ENCODE peak calls at places on chromosomes 2 and 18, in seven cellular contexts. One of them, this sample, is unnamed.
A peak's percentile ranks its signal among the peaks of the same experiment; 100 is the strongest.

GRCh38 chr2:240893363-240893828 is 2.6 kb downstream of the MAB21L4 start:
- DNase-seq in HCT116: peak; percentile 28
- DNase-seq in psoas muscle: no peak
- DNase-seq in A549: no peak
- DNase-seq in hepatocyte: peak; percentile 91
- DNase-seq in heart left ventricle: no peak
- DNase-seq in sigmoid colon: no peak
- DNase-seq in this sample: peak; percentile 37

GRCh38 chr2:7015007-7015950 is 98.1 kb downstream of the RNF144A start:
- DNase-seq in sigmoid colon: no peak
- DNase-seq in HCT116: no peak
- DNase-seq in psoas muscle: no peak
- DNase-seq in hepatocyte: no peak
- DNase-seq in heart left ventricle: no peak
- DNase-seq in A549: no peak
- DNase-seq in this sample: no peak

GRCh38 chr2:217279571-217279970 is 419.7 kb upstream of the TNP1 start:
- DNase-seq in A549: no peak
- DNase-seq in hepatocyte: peak; percentile 12
- DNase-seq in heart left ventricle: peak; percentile 34
- DNase-seq in sigmoid colon: no peak
- DNase-seq in psoas muscle: no peak
- DNase-seq in HCT116: no peak
- DNase-seq in this sample: no peak

GRCh38 chr2:204881519-204882111 is 336.3 kb downstream of the PARD3B start:
- DNase-seq in HCT116: no peak
- DNase-seq in sigmoid colon: no peak
- DNase-seq in psoas muscle: no peak
- DNase-seq in heart left ventricle: no peak
- DNase-seq in A549: no peak
- DNase-seq in hepatocyte: no peak
- DNase-seq in this sample: no peak

GRCh38 chr18:47721876-47722275 is 208.6 kb downstream of the SMAD2 start:
- DNase-seq in sigmoid colon: peak; percentile 34
- DNase-seq in HCT116: no peak
- DNase-seq in heart left ventricle: no peak
- DNase-seq in hepatocyte: no peak
- DNase-seq in psoas muscle: no peak
- DNase-seq in A549: no peak
- DNase-seq in this sample: no peak

GRCh38 chr2:200091126-200091525 is 135.7 kb downstream of the MAIP1 start:
- DNase-seq in HCT116: no peak
- DNase-seq in psoas muscle: no peak
- DNase-seq in A549: no peak
- DNase-seq in sigmoid colon: no peak
- DNase-seq in hepatocyte: no peak
- DNase-seq in heart left ventricle: no peak
- DNase-seq in this sample: no peak

GRCh38 chr18:79770826-79771225 is 26.9 kb upstream of the KCNG2 start:
- DNase-seq in psoas muscle: no peak
- DNase-seq in sigmoid colon: peak; percentile 62
- DNase-seq in A549: no peak
- DNase-seq in heart left ventricle: no peak
- DNase-seq in HCT116: no peak
- DNase-seq in hepatocyte: no peak
- DNase-seq in this sample: no peak

GRCh38 chr2:38074775-38075435 is 1.0 kb downstream of the CYP1B1 start:
- DNase-seq in HCT116: no peak
- DNase-seq in sigmoid colon: no peak
- DNase-seq in heart left ventricle: peak; percentile 21
- DNase-seq in A549: peak; percentile 67
- DNase-seq in psoas muscle: peak; percentile 59
- DNase-seq in hepatocyte: peak; percentile 60
- DNase-seq in this sample: peak; percentile 31

GRCh38 chr2:20597868-20598183 is 53.1 kb downstream of the HS1BP3 start:
- DNase-seq in heart left ventricle: no peak
- DNase-seq in hepatocyte: no peak
- DNase-seq in A549: no peak
- DNase-seq in HCT116: no peak
- DNase-seq in sigmoid colon: peak; percentile 59
- DNase-seq in psoas muscle: peak; percentile 32
- DNase-seq in this sample: no peak

GRCh38 chr2:63992061-63992685 is 27.1 kb downstream of the VPS54 start:
- DNase-seq in A549: no peak
- DNase-seq in psoas muscle: no peak
- DNase-seq in HCT116: no peak
- DNase-seq in heart left ventricle: no peak
- DNase-seq in sigmoid colon: no peak
- DNase-seq in hepatocyte: no peak
- DNase-seq in this sample: no peak

GRCh38 chr2:86788881-86789686 is 1.6 kb downstream of the CD8A start:
- DNase-seq in A549: peak; percentile 13
- DNase-seq in psoas muscle: no peak
- DNase-seq in sigmoid colon: no peak
- DNase-seq in hepatocyte: no peak
- DNase-seq in HCT116: no peak
- DNase-seq in heart left ventricle: no peak
- DNase-seq in this sample: no peak

GRCh38 chr2:121189656-121190381 is 95.2 kb downstream of the TFCP2L1 start:
- DNase-seq in A549: no peak
- DNase-seq in HCT116: no peak
- DNase-seq in sigmoid colon: peak; percentile 20
- DNase-seq in psoas muscle: no peak
- DNase-seq in hepatocyte: no peak
- DNase-seq in heart left ventricle: no peak
- DNase-seq in this sample: no peak

GRCh38 chr2:55618025-55618648 is 715 bp upstream of the PPP4R3B start:
- DNase-seq in HCT116: no peak
- DNase-seq in psoas muscle: no peak
- DNase-seq in heart left ventricle: no peak
- DNase-seq in hepatocyte: no peak
- DNase-seq in A549: no peak
- DNase-seq in sigmoid colon: no peak
- DNase-seq in this sample: no peak

GRCh38 chr2:125745514-125745913 is 910.4 kb upstream of the GYPC start:
- DNase-seq in sigmoid colon: no peak
- DNase-seq in hepatocyte: peak; percentile 69
- DNase-seq in heart left ventricle: no peak
- DNase-seq in A549: peak; percentile 29
- DNase-seq in HCT116: no peak
- DNase-seq in psoas muscle: no peak
- DNase-seq in this sample: no peak

GRCh38 chr2:32947484-32948143 is 861 bp downstream of the LTBP1 start:
- DNase-seq in psoas muscle: peak; percentile 61
- DNase-seq in HCT116: no peak
- DNase-seq in A549: peak; percentile 78
- DNase-seq in hepatocyte: peak; percentile 62
- DNase-seq in heart left ventricle: peak; percentile 36
- DNase-seq in sigmoid colon: peak; percentile 70
- DNase-seq in this sample: peak; percentile 64

GRCh38 chr2:105732096-105732495 is 12.6 kb upstream of the NCK2 start:
- DNase-seq in hepatocyte: no peak
- DNase-seq in A549: no peak
- DNase-seq in sigmoid colon: no peak
- DNase-seq in HCT116: no peak
- DNase-seq in psoas muscle: no peak
- DNase-seq in heart left ventricle: peak; percentile 25
- DNase-seq in this sample: no peak

GRCh38 chr18:35710581-35710980 is 129.0 kb downstream of the GALNT1 start:
- DNase-seq in psoas muscle: no peak
- DNase-seq in A549: no peak
- DNase-seq in sigmoid colon: no peak
- DNase-seq in HCT116: no peak
- DNase-seq in hepatocyte: no peak
- DNase-seq in heart left ventricle: no peak
- DNase-seq in this sample: no peak

GRCh38 chr2:125095826-125096225 is 1070.7 kb downstream of the CNTNAP5 start:
- DNase-seq in hepatocyte: no peak
- DNase-seq in psoas muscle: no peak
- DNase-seq in HCT116: no peak
- DNase-seq in A549: no peak
- DNase-seq in sigmoid colon: no peak
- DNase-seq in heart left ventricle: no peak
- DNase-seq in this sample: no peak

GRCh38 chr2:213934560-213934959 is 476.3 kb upstream of the VWC2L start:
- DNase-seq in psoas muscle: no peak
- DNase-seq in heart left ventricle: no peak
- DNase-seq in A549: peak; percentile 27
- DNase-seq in HCT116: no peak
- DNase-seq in hepatocyte: peak; percentile 11
- DNase-seq in sigmoid colon: no peak
- DNase-seq in this sample: no peak

GRCh38 chr2:155692108-155692507 is 640.4 kb downstream of the NR4A2 start:
- DNase-seq in A549: no peak
- DNase-seq in heart left ventricle: no peak
- DNase-seq in sigmoid colon: no peak
- DNase-seq in HCT116: no peak
- DNase-seq in hepatocyte: no peak
- DNase-seq in psoas muscle: no peak
- DNase-seq in this sample: no peak

GRCh38 chr2:28128281-28128950 is 237.9 kb downstream of the BABAM2 start:
- DNase-seq in psoas muscle: no peak
- DNase-seq in sigmoid colon: no peak
- DNase-seq in heart left ventricle: no peak
- DNase-seq in hepatocyte: no peak
- DNase-seq in A549: no peak
- DNase-seq in HCT116: no peak
- DNase-seq in this sample: no peak

GRCh38 chr2:239545741-239546392 is 145.0 kb upstream of the HDAC4 start:
- DNase-seq in sigmoid colon: peak; percentile 63
- DNase-seq in hepatocyte: no peak
- DNase-seq in HCT116: no peak
- DNase-seq in psoas muscle: no peak
- DNase-seq in heart left ventricle: no peak
- DNase-seq in A549: no peak
- DNase-seq in this sample: no peak

GRCh38 chr18:49786019-49786720 is 27.2 kb downstream of the ACAA2 start:
- DNase-seq in sigmoid colon: no peak
- DNase-seq in hepatocyte: no peak
- DNase-seq in HCT116: no peak
- DNase-seq in psoas muscle: no peak
- DNase-seq in heart left ventricle: no peak
- DNase-seq in A549: no peak
- DNase-seq in this sample: no peak

GRCh38 chr18:49778826-49779465 is 34.4 kb downstream of the ACAA2 start:
- DNase-seq in psoas muscle: no peak
- DNase-seq in sigmoid colon: no peak
- DNase-seq in HCT116: no peak
- DNase-seq in hepatocyte: no peak
- DNase-seq in A549: no peak
- DNase-seq in heart left ventricle: no peak
- DNase-seq in this sample: no peak

GRCh38 chr18:49788327-49788908 is 24.9 kb downstream of the ACAA2 start:
- DNase-seq in sigmoid colon: no peak
- DNase-seq in hepatocyte: no peak
- DNase-seq in A549: peak; percentile 22
- DNase-seq in HCT116: no peak
- DNase-seq in psoas muscle: no peak
- DNase-seq in heart left ventricle: no peak
- DNase-seq in this sample: no peak

GRCh38 chr18:49784427-49785185 is 28.7 kb downstream of the ACAA2 start:
- DNase-seq in hepatocyte: no peak
- DNase-seq in HCT116: no peak
- DNase-seq in A549: no peak
- DNase-seq in psoas muscle: no peak
- DNase-seq in sigmoid colon: no peak
- DNase-seq in heart left ventricle: no peak
- DNase-seq in this sample: no peak
- TF ChIP-seq CTCF in hepatocyte: peak; percentile 29
- TF ChIP-seq CTCF in HCT116: peak; percentile 42
- TF ChIP-seq CTCF in A549: peak; percentile 26
- TF ChIP-seq CTCF in psoas muscle: peak; percentile 23
- TF ChIP-seq CTCF in sigmoid colon: no peak
- TF ChIP-seq CTCF in heart left ventricle: peak; percentile 26
- TF ChIP-seq CTCF in this sample: no peak

DNA sequence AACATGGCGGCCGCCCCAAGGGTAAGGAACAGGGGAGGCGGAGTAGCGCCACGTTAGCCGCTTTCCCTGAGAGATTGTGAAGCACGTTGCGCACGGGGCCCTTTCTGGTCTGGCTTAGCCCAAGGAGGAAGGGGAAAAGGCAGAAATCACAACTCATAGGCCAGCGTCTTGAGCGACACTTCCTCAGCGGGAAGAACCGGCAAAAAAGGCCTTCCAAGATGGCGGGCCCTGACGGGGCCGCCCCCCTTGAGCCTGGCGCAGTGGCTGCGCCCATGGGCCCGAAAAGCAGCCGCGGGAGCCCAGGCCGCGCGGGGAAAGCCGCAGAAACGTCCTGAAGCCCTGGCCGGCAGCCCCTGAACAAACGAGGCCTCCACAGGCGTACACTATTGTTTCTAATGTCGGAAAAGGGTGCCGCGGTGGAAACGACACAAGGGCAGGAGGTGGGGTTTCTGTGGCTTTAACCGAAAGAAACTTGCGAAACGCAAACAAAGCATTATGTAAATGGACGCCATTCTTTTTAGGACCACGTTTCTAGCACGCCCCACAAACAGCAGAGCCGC is 919 bp upstream of the PCBP1 start:
- DNase-seq in hepatocyte: peak; percentile 84
- DNase-seq in A549: peak; percentile 94
- DNase-seq in sigmoid colon: peak; percentile 87
- DNase-seq in psoas muscle: peak; percentile 90
- DNase-seq in heart left ventricle: peak; percentile 86
- DNase-seq in HCT116: peak; percentile 61
- DNase-seq in this sample: peak; percentile 83
- H3K4me1 ChIP-seq in hepatocyte: peaks cover 36% of the 10 kb centered on the region
- H3K4me1 ChIP-seq in A549: peaks cover 30% of the 10 kb centered on the region
- H3K4me1 ChIP-seq in sigmoid colon: peaks cover 46% of the 10 kb centered on the region
- H3K4me1 ChIP-seq in psoas muscle: peaks cover 29% of the 10 kb centered on the region
- H3K4me1 ChIP-seq in heart left ventricle: peaks cover 43% of the 10 kb centered on the region
- H3K4me1 ChIP-seq in HCT116: peaks cover 42% of the 10 kb centered on the region
- H3K4me1 ChIP-seq in this sample: peaks cover 34% of the 10 kb centered on the region

GRCh38 chr18:37889963-37890362 is 324.4 kb upstream of the CELF4 start:
- DNase-seq in A549: no peak
- DNase-seq in psoas muscle: no peak
- DNase-seq in heart left ventricle: no peak
- DNase-seq in sigmoid colon: no peak
- DNase-seq in HCT116: no peak
- DNase-seq in hepatocyte: no peak
- DNase-seq in this sample: no peak
- TF ChIP-seq CTCF in A549: no peak
- TF ChIP-seq CTCF in psoas muscle: no peak
- TF ChIP-seq CTCF in heart left ventricle: no peak
- TF ChIP-seq CTCF in sigmoid colon: no peak
- TF ChIP-seq CTCF in HCT116: no peak
- TF ChIP-seq CTCF in hepatocyte: no peak
- TF ChIP-seq CTCF in this sample: no peak

GRCh38 chr2:2940061-2940460 is 437.6 kb downstream of the EIPR1 start:
- DNase-seq in HCT116: no peak
- DNase-seq in heart left ventricle: no peak
- DNase-seq in sigmoid colon: no peak
- DNase-seq in hepatocyte: no peak
- DNase-seq in psoas muscle: no peak
- DNase-seq in A549: no peak
- DNase-seq in this sample: no peak
- H3K4me1 ChIP-seq in HCT116: no peaks in the 10 kb centered on the region
- H3K4me1 ChIP-seq in heart left ventricle: no peaks in the 10 kb centered on the region
- H3K4me1 ChIP-seq in sigmoid colon: no peaks in the 10 kb centered on the region
- H3K4me1 ChIP-seq in hepatocyte: no peaks in the 10 kb centered on the region
- H3K4me1 ChIP-seq in psoas muscle: no peaks in the 10 kb centered on the region
- H3K4me1 ChIP-seq in A549: no peaks in the 10 kb centered on the region
- H3K4me1 ChIP-seq in this sample: no peaks in the 10 kb centered on the region